ENCODE peak calls at places on chromosomes 5 and 9, in four cellular contexts. One of them, this sample, is unnamed.
A peak's percentile ranks its signal among the peaks of the same experiment; 100 is the strongest.

GRCh38 chr9:136403915-136404800 is 4.2 kb upstream of the SNAPC4 start:
- DNase-seq in IMR-90: no peak
- DNase-seq in K562: no peak
- DNase-seq in endothelial cell of umbilical vein: no peak
- DNase-seq in this sample: no peak

GRCh38 chr5:97011567-97011966 is 75.7 kb downstream of the LNPEP start:
- DNase-seq in IMR-90: no peak
- DNase-seq in K562: no peak
- DNase-seq in endothelial cell of umbilical vein: no peak
- DNase-seq in this sample: no peak

GRCh38 chr5:90161399-90161798 is 248.2 kb downstream of the CETN3 start:
- DNase-seq in IMR-90: no peak
- DNase-seq in K562: peak; percentile 49
- DNase-seq in endothelial cell of umbilical vein: peak; percentile 76
- DNase-seq in this sample: no peak

GRCh38 chr9:5767968-5768932 is 64.7 kb downstream of the ERMP1 start:
- DNase-seq in IMR-90: no peak
- DNase-seq in K562: no peak
- DNase-seq in endothelial cell of umbilical vein: no peak
- DNase-seq in this sample: no peak

GRCh38 chr5:10485142-10485795 is 43.6 kb downstream of the ROPN1L start:
- DNase-seq in IMR-90: peak; percentile 96
- DNase-seq in K562: peak; percentile 90
- DNase-seq in endothelial cell of umbilical vein: peak; percentile 98
- DNase-seq in this sample: no peak

GRCh38 chr5:150217041-150217440 is 27.2 kb downstream of the SLC6A7 start:
- DNase-seq in IMR-90: no peak
- DNase-seq in K562: no peak
- DNase-seq in endothelial cell of umbilical vein: no peak
- DNase-seq in this sample: no peak

GRCh38 chr5:57932761-57933160 is 450.1 kb upstream of the ACTBL2 start:
- DNase-seq in IMR-90: no peak
- DNase-seq in K562: no peak
- DNase-seq in endothelial cell of umbilical vein: no peak
- DNase-seq in this sample: peak; percentile 11

GRCh38 chr9:91017245-91017644 is 215.6 kb downstream of the SYK start:
- DNase-seq in IMR-90: no peak
- DNase-seq in K562: no peak
- DNase-seq in endothelial cell of umbilical vein: no peak
- DNase-seq in this sample: no peak

GRCh38 chr9:69158471-69158870 is 15.6 kb upstream of the TJP2 start:
- DNase-seq in IMR-90: no peak
- DNase-seq in K562: no peak
- DNase-seq in endothelial cell of umbilical vein: no peak
- DNase-seq in this sample: no peak

GRCh38 chr5:153881687-153882086 is 157.0 kb downstream of the FAM114A2 start:
- DNase-seq in IMR-90: no peak
- DNase-seq in K562: no peak
- DNase-seq in endothelial cell of umbilical vein: no peak
- DNase-seq in this sample: no peak

GRCh38 chr9:126965077-126965476 is 50.5 kb downstream of the RALGPS1 start:
- DNase-seq in IMR-90: no peak
- DNase-seq in K562: no peak
- DNase-seq in endothelial cell of umbilical vein: no peak
- DNase-seq in this sample: no peak

GRCh38 chr5:6780802-6781391 is 67.7 kb downstream of the TENT4A start:
- DNase-seq in IMR-90: no peak
- DNase-seq in K562: peak; percentile 71
- DNase-seq in endothelial cell of umbilical vein: no peak
- DNase-seq in this sample: no peak

GRCh38 chr5:176790921-176791320 is 19.4 kb upstream of the UNC5A start:
- DNase-seq in IMR-90: no peak
- DNase-seq in K562: no peak
- DNase-seq in endothelial cell of umbilical vein: no peak
- DNase-seq in this sample: no peak

DNA sequence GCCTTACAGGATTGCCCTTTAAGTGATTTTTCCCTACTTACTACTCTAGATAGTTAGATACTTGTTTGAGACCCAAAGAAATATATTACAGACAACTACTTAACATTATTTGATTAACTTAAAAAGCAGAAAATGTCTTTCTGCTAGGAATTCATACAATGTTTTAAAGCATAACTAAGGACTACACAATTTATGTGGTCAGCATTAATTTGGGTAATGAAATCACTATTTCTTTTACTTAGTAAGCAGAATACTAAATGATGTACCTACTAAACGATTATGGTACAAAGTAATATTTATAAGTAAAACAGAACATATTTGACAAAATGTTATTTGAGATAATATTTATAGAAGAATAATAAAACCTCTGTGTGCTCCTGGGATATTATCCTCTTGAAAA is 371.9 kb upstream of the ARRDC3 start:
- DNase-seq in IMR-90: no peak
- DNase-seq in K562: no peak
- DNase-seq in endothelial cell of umbilical vein: no peak
- DNase-seq in this sample: no peak
- H3K27ac ChIP-seq in IMR-90: no peak overlapping the region
- H3K27ac ChIP-seq in K562: no peak overlapping the region
- H3K27ac ChIP-seq in endothelial cell of umbilical vein: no peak overlapping the region
- H3K27ac ChIP-seq in this sample: no peak overlapping the region

GRCh38 chr5:35464757-35465156 is 152.9 kb upstream of the SPEF2 start:
- DNase-seq in IMR-90: no peak
- DNase-seq in K562: no peak
- DNase-seq in endothelial cell of umbilical vein: no peak
- DNase-seq in this sample: no peak
- H3K9me1 ChIP-seq in IMR-90: no peaks in the 10 kb centered on the region
- H3K9me1 ChIP-seq in K562: no peaks in the 10 kb centered on the region
- H3K9me1 ChIP-seq in endothelial cell of umbilical vein: no peaks in the 10 kb centered on the region
- H3K9me1 ChIP-seq in this sample: no peaks in the 10 kb centered on the region

GRCh38 chr9:130209422-130209821 is 37.2 kb downstream of the NCS1 start:
- DNase-seq in IMR-90: no peak
- DNase-seq in K562: no peak
- DNase-seq in endothelial cell of umbilical vein: no peak
- DNase-seq in this sample: no peak

GRCh38 chr9:130205912-130206311 is 33.7 kb downstream of the NCS1 start:
- DNase-seq in IMR-90: no peak
- DNase-seq in K562: no peak
- DNase-seq in endothelial cell of umbilical vein: no peak
- DNase-seq in this sample: no peak

GRCh38 chr9:130206579-130206978 is 34.4 kb downstream of the NCS1 start:
- DNase-seq in IMR-90: no peak
- DNase-seq in K562: no peak
- DNase-seq in endothelial cell of umbilical vein: no peak
- DNase-seq in this sample: no peak

GRCh38 chr9:130207241-130207992 is 35.2 kb downstream of the NCS1 start:
- DNase-seq in IMR-90: no peak
- DNase-seq in K562: no peak
- DNase-seq in endothelial cell of umbilical vein: no peak
- DNase-seq in this sample: no peak

GRCh38 chr9:130208600-130209347 is 36.6 kb downstream of the NCS1 start:
- DNase-seq in IMR-90: no peak
- DNase-seq in K562: peak; percentile 70
- DNase-seq in endothelial cell of umbilical vein: no peak
- DNase-seq in this sample: no peak
- H3K27ac ChIP-seq in IMR-90: no peak overlapping the region
- H3K27ac ChIP-seq in K562: no peak overlapping the region
- H3K27ac ChIP-seq in endothelial cell of umbilical vein: no peak overlapping the region
- H3K27ac ChIP-seq in this sample: no peak overlapping the region

DNA sequence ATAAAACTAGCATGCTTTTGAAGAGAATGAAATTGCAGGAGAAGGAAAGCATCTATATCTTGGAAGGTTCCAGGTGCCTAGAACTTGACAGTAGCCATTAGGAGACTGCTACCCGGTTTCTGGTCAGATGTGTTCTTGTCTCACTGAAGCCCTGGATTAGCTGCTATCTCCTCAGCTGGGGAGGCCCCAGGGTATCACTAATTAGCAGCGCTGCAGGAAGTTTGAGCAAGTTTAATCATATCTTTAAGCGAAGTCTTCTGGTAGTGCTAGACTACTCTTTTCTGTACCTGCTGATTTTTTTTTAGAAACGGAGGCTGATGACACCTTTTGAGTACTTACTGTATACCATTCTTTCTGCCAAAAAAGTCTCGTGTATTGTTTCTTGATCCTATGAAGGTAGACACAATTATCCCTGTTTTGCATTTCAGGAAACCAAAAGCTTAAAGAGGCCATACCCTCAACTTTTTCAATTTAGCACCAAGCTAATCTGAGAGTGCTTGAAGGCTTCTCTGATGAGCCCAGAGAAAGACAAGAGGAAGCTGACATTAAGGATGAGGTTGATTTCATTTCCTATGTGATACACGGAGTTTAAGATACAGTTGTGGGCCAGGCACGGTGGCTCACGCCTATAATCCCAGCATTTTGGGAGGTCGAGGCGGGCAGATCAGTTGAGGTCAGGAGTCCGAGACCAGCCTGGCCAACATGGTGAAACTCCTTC is 201.3 kb downstream of the ARHGAP26 start:
- DNase-seq in IMR-90: no peak
- DNase-seq in K562: no peak
- DNase-seq in endothelial cell of umbilical vein: no peak
- DNase-seq in this sample: no peak
- H3K9me1 ChIP-seq in IMR-90: no peaks in the 10 kb centered on the region
- H3K9me1 ChIP-seq in K562: no peaks in the 10 kb centered on the region
- H3K9me1 ChIP-seq in endothelial cell of umbilical vein: no peaks in the 10 kb centered on the region
- H3K9me1 ChIP-seq in this sample: no peaks in the 10 kb centered on the region

DNA sequence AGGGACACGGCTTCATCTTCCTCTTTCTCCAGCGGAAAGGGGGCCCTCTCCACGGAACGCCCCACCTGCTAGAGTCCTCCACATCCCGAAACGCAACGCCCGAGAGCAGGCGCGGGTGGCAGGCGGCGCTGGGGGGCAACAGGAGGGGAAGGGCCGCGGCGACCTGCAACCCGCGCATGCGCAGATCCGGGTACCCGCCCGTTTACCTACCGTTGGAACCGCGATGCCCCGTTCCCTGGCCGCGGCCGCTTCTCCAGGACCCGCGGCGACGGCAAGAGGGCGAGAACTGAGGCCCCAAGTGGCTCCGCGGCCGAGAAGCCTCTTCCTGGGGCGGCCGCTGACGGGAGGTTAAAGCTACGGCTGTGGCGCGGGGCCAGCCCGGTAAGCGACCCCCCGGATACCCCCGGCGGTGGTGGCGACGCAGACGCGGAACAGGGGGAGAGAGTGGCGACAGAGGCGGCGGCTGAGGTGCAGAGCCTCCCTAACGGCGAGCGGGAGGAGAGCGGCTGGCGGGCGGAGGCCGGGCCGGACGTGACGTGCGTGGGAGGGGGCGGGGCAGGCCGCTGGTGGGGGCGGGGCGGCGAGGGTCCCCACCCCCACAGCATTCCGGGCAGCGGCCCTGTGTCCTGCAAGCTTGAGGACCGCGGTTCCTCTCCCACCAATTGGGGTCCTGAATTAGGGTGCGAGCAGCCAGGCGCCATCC is at the start of gene FAM13B:
- DNase-seq in IMR-90: peak; percentile 48
- DNase-seq in K562: peak; percentile 94
- DNase-seq in endothelial cell of umbilical vein: peak; percentile 80
- DNase-seq in this sample: no peak
- H3K27ac ChIP-seq in IMR-90: peak within 1 kb of the TSS; percentile 95
- H3K27ac ChIP-seq in K562: peak within 1 kb of the TSS; percentile 95
- H3K27ac ChIP-seq in endothelial cell of umbilical vein: peak within 1 kb of the TSS; percentile 89
- H3K27ac ChIP-seq in this sample: peak within 1 kb of the TSS; percentile 92

DNA sequence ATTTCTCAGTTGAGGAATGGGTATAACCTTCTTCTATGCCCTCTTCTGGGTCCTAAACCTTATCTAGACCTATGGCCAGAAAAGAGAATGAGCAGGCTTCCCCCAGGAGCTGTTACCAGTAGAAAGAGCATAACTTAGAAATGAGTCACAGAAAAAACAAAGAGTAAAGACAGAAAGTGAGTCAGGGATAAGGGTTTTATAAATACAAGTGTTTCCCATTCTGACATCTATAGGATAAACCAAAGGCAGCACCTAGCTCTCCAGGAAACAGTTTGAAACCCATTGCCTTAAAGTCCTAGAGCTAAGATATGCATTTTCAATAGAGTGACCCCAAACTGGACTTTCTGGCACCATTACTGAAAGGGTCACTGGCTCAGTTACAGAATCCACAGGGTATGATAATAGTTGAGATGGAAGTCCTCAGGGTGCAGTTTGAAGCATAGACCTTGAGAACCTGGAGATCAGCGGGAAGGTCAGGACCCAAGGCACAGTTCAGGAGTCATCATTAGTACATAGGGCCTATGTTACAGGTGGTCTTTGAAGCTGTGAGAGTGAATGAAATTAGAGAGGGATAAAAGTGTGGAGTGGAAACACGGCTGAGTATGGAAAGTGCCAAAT is 42.7 kb upstream of the LIFR start:
- DNase-seq in IMR-90: peak; percentile 89
- DNase-seq in K562: no peak
- DNase-seq in endothelial cell of umbilical vein: peak; percentile 87
- DNase-seq in this sample: peak; percentile 15
- H3K9me1 ChIP-seq in IMR-90: peaks cover 21% of the 10 kb centered on the region
- H3K9me1 ChIP-seq in K562: no peaks in the 10 kb centered on the region
- H3K9me1 ChIP-seq in endothelial cell of umbilical vein: no peaks in the 10 kb centered on the region
- H3K9me1 ChIP-seq in this sample: no peaks in the 10 kb centered on the region

GRCh38 chr5:116864157-116864837 is 289.7 kb upstream of the SEMA6A start:
- DNase-seq in IMR-90: no peak
- DNase-seq in K562: no peak
- DNase-seq in endothelial cell of umbilical vein: no peak
- DNase-seq in this sample: no peak

GRCh38 chr5:116859666-116860320 is 285.2 kb upstream of the SEMA6A start:
- DNase-seq in IMR-90: no peak
- DNase-seq in K562: no peak
- DNase-seq in endothelial cell of umbilical vein: no peak
- DNase-seq in this sample: no peak

GRCh38 chr5:116862632-116863455 is 288.2 kb upstream of the SEMA6A start:
- DNase-seq in IMR-90: no peak
- DNase-seq in K562: no peak
- DNase-seq in endothelial cell of umbilical vein: no peak
- DNase-seq in this sample: no peak

GRCh38 chr5:116861097-116861496 is 286.5 kb upstream of the SEMA6A start:
- DNase-seq in IMR-90: no peak
- DNase-seq in K562: no peak
- DNase-seq in endothelial cell of umbilical vein: no peak
- DNase-seq in this sample: no peak

DNA sequence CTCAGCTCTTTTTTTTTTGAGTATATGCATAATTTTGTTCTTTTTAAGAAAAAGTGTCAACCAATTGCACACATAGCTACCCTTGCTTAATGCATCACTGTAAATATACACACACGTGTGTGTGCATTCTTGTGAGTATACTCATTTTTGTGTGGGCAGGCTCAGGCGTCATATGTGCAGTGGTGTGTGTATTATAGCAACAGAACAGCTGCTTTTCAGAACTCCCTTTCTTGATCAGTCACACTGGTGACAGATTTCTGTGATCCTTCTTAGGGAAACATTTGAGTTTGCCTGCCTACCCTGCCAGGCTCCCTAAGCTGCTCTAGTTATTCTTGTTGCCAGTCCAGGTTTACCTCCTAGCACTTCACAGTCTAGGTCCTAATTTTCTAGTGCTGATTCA is 287.0 kb upstream of the SEMA6A start:
- DNase-seq in IMR-90: no peak
- DNase-seq in K562: no peak
- DNase-seq in endothelial cell of umbilical vein: no peak
- DNase-seq in this sample: no peak
- H3K27ac ChIP-seq in IMR-90: no peak overlapping the region
- H3K27ac ChIP-seq in K562: no peak overlapping the region
- H3K27ac ChIP-seq in endothelial cell of umbilical vein: no peak overlapping the region
- H3K27ac ChIP-seq in this sample: no peak overlapping the region